ENCODE peak calls at places on chromosome 16, in seven cellular contexts. Q, G, Y, D, F, P and Z are unnamed samples.

GRCh38 chr16:83720981-83721380 is 86.8 kb upstream of the HSBP1 start:
- DNase-seq in Q (no peak), G (no peak), Y (no peak), D (no peak), F (no peak), P (no peak), Z (no peak)

GRCh38 chr16:89711601-89712475 is 8.9 kb downstream of the VPS9D1 start:
- DNase-seq in Q (peak), G (peak), Y (peak), D (peak), F (peak), P (peak), Z (no peak)

GRCh38 chr16:10862432-10862831 is 14.6 kb upstream of the CIITA start:
- DNase-seq in Q (no peak), G (no peak), Y (no peak), D (no peak), F (no peak), P (peak), Z (no peak)

GRCh38 chr16:83473109-83473508 is 334.7 kb upstream of the HSBP1 start:
- DNase-seq in Q (no peak), G (no peak), Y (no peak), D (no peak), F (no peak), P (no peak), Z (no peak)

GRCh38 chr16:89199241-89200123 is 855 bp downstream of the SLC22A31 start:
- DNase-seq in Q (no peak), G (no peak), Y (no peak), D (no peak), F (peak), P (no peak), Z (no peak)

GRCh38 chr16:69111831-69112230 is 6.4 kb downstream of the HAS3 start:
- DNase-seq in Q (no peak), G (no peak), Y (no peak), D (no peak), F (no peak), P (no peak), Z (no peak)

GRCh38 chr16:29992371-29992967 is 2.9 kb downstream of the HIRIP3 start:
- DNase-seq in Q (no peak), G (no peak), Y (no peak), D (no peak), F (no peak), P (no peak), Z (no peak)

GRCh38 chr16:53962041-53962440 is 258.1 kb downstream of the FTO start:
- DNase-seq in Q (no peak), G (no peak), Y (no peak), D (no peak), F (no peak), P (no peak), Z (no peak)

GRCh38 chr16:88655053-88655732 is 4.3 kb upstream of the CYBA start:
- DNase-seq in Q (no peak), G (no peak), Y (no peak), D (no peak), F (peak), P (no peak), Z (no peak)

GRCh38 chr16:86157616-86158247 is 258.8 kb downstream of the IRF8 start:
- DNase-seq in Q (no peak), G (no peak), Y (no peak), D (no peak), F (no peak), P (no peak), Z (no peak)

GRCh38 chr16:57688487-57688986 is 6.1 kb upstream of the DRC7 start:
- DNase-seq in Q (no peak), G (no peak), Y (no peak), D (no peak), F (no peak), P (no peak), Z (no peak)
- H3K27ac ChIP-seq in Q (no peak), G (no peak), Y (no peak), D (no peak), F (no peak), P (no peak), Z (no peak)

GRCh38 chr16:72877374-72878028 is 170.4 kb downstream of the ZFHX3 start:
- DNase-seq in Q (no peak), G (no peak), Y (no peak), D (no peak), F (no peak), P (no peak), Z (no peak)

GRCh38 chr16:72875291-72876036 is 172.5 kb downstream of the ZFHX3 start:
- DNase-seq in Q (no peak), G (no peak), Y (no peak), D (no peak), F (no peak), P (no peak), Z (no peak)

GRCh38 chr16:72878301-72879269 is 169.3 kb downstream of the ZFHX3 start:
- DNase-seq in Q (no peak), G (no peak), Y (no peak), D (peak), F (no peak), P (no peak), Z (no peak)

GRCh38 chr16:72876221-72876620 is 171.7 kb downstream of the ZFHX3 start:
- DNase-seq in Q (no peak), G (peak), Y (no peak), D (no peak), F (no peak), P (no peak), Z (no peak)

DNA sequence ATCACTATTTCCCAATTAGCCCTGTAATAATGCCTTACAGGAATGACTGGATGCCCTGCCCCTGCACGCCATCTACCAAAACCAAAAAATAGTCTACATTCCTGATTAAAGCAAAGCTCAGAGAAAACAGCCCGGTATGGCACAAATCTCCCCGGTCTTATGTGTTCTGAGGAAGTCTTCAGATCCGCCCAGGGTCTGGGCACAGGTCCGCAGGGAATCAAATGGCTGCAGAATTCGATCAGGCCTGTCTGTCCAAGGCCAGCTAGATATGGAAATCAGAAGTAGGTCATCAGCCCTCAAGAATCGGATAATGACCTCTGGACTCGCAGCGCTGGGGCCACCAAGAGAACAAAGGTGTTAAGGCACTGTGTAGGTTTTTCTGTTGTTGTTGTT is 171.0 kb downstream of the ZFHX3 start:
- DNase-seq in Q (no peak), G (no peak), Y (no peak), D (no peak), F (no peak), P (no peak), Z (no peak)
- H3K27ac ChIP-seq in Q (no peak), G (no peak), Y (no peak), D (peak), F (no peak), P (no peak), Z (no peak)

DNA sequence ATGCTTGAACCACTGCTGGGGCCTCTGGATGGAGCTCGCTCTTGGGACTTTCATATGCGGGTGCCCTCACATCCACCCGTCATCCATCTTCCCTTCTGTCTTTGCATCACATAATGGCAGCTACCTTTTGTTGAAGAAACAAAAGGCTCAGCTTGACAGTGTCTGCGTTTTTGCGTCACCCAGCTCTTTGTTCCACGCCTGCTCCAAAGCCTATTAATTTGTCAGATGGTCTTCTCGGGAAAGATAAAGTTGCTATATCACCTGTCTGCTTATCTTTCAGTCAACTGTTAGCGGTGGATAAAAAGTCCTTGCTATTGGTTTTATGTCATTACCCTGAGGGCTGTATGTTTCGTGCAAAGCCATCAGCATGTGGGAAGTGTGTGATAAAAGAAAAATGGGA is 18.1 kb upstream of the BCO1 start:
- DNase-seq in Q (no peak), G (no peak), Y (no peak), D (no peak), F (no peak), P (no peak), Z (no peak)
- H3K27ac ChIP-seq in Q (no peak), G (no peak), Y (no peak), D (no peak), F (no peak), P (no peak), Z (no peak)

GRCh38 chr16:12143776-12144175 is 167.2 kb downstream of the SNX29 start:
- DNase-seq in Q (no peak), G (no peak), Y (no peak), D (no peak), F (no peak), P (no peak), Z (no peak)

GRCh38 chr16:12145918-12146317 is 169.4 kb downstream of the SNX29 start:
- DNase-seq in Q (no peak), G (no peak), Y (peak), D (no peak), F (no peak), P (no peak), Z (no peak)

GRCh38 chr16:12142157-12142556 is 165.6 kb downstream of the SNX29 start:
- DNase-seq in Q (no peak), G (no peak), Y (no peak), D (no peak), F (no peak), P (no peak), Z (no peak)

GRCh38 chr16:12146966-12147365 is 170.4 kb downstream of the SNX29 start:
- DNase-seq in Q (no peak), G (no peak), Y (no peak), D (no peak), F (no peak), P (no peak), Z (no peak)

DNA sequence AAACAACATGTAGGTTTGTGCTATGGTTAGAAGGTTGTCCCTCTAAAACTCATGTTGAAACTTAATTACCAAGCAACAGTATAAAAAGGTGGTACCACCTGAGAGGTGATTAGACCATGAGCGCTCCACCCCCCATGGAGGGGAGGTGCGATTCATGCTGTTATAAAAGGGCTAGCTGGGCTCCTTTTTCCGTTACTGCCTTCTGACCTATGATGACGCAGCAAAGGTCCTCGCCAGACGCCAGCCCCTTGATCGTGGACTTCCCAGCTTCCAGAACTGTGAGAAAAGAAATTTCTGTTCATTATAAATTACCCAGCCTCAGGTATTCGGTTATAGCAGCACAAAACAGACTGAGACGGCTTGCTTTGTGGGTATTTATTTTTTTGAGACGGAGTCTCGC is 167.8 kb downstream of the SNX29 start:
- DNase-seq in Q (no peak), G (no peak), Y (no peak), D (no peak), F (no peak), P (no peak), Z (no peak)
- H3K27ac ChIP-seq in Q (no peak), G (no peak), Y (no peak), D (no peak), F (no peak), P (no peak), Z (no peak)

GRCh38 chr16:51522902-51523301 is 371.8 kb upstream of the SALL1 start:
- DNase-seq in Q (no peak), G (no peak), Y (no peak), D (no peak), F (no peak), P (no peak), Z (no peak)
- H3K27ac ChIP-seq in Q (no peak), G (no peak), Y (no peak), D (no peak), F (no peak), P (no peak), Z (no peak)

DNA sequence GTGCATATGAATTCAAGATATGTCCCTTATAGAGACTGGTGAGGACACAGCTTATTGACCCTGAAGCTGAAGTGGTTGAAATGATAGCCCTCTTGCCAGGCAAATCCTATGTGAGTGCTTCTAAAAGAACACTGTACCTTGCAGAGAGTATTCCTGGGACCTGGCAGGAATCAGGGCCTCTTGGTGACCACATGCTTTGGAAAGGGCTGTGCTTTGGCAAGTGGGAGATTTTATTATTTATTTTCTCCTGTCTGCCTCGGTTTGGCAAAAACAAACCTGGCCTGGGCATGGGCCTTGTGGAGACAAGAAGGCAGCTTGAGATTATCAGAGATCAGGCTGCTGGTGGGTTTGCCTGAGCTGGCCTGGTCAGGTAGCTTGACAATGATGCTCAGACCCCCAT is 24.6 kb downstream of the ABCC1 start:
- DNase-seq in Q (no peak), G (no peak), Y (no peak), D (no peak), F (no peak), P (no peak), Z (no peak)
- H3K27ac ChIP-seq in Q (no peak), G (no peak), Y (no peak), D (no peak), F (no peak), P (no peak), Z (no peak)

GRCh38 chr16:19688396-19689024 is 29.5 kb downstream of the KNOP1 start:
- DNase-seq in Q (no peak), G (no peak), Y (no peak), D (no peak), F (no peak), P (no peak), Z (no peak)
- H3K27ac ChIP-seq in Q (no peak), G (no peak), Y (peak), D (no peak), F (no peak), P (no peak), Z (no peak)